ENCODE peak calls at places on chromosomes 13 and 19, in four cellular contexts. V is astrocyte of the cerebellum, M is astrocyte of the spinal cord, Z is lower lobe of right lung. W is an unnamed sample.

GRCh38 chr13:104779311-104779710 is 1713.1 kb upstream of the SLC10A2 start:
- DNase-seq in V (peak; percentile 38), M (peak; percentile 73), Z (no peak), W (no peak)

GRCh38 chr13:112869202-112870061 is 99.6 kb upstream of the MCF2L start:
- DNase-seq in V (no peak), M (no peak), Z (no peak), W (no peak)

GRCh38 chr13:111202745-111203144 is 87.6 kb downstream of the ARHGEF7 start:
- DNase-seq in V (peak; percentile 79), M (peak; percentile 94), Z (no peak), W (peak; percentile 21)

GRCh38 chr13:23739597-23739996 is 149.6 kb downstream of the MIPEP start:
- DNase-seq in V (no peak), M (no peak), Z (no peak), W (no peak)

GRCh38 chr13:102769679-102770078 is 3.9 kb downstream of the TEX30 start:
- DNase-seq in V (no peak), M (no peak), Z (no peak), W (no peak)

GRCh38 chr13:39768962-39769361 is 113.5 kb downstream of the COG6 start:
- DNase-seq in V (no peak), M (no peak), Z (no peak), W (no peak)

GRCh38 chr13:113114511-113115362 is 7.9 kb upstream of the F10 start:
- DNase-seq in V (no peak), M (no peak), Z (peak; percentile 35), W (no peak)

GRCh38 chr19:38726761-38727301 is 17.4 kb downstream of the CAPN12 start:
- DNase-seq in V (no peak), M (no peak), Z (no peak), W (no peak)

GRCh38 chr13:49935171-49936084 is 712 bp downstream of the SPRYD7 start:
- DNase-seq in V (no peak), M (peak; percentile 63), Z (peak; percentile 70), W (no peak)

GRCh38 chr19:47719047-47719885 is 6.0 kb downstream of the EHD2 start:
- DNase-seq in V (peak; percentile 84), M (peak; percentile 96), Z (peak; percentile 81), W (peak; percentile 95)

DNA sequence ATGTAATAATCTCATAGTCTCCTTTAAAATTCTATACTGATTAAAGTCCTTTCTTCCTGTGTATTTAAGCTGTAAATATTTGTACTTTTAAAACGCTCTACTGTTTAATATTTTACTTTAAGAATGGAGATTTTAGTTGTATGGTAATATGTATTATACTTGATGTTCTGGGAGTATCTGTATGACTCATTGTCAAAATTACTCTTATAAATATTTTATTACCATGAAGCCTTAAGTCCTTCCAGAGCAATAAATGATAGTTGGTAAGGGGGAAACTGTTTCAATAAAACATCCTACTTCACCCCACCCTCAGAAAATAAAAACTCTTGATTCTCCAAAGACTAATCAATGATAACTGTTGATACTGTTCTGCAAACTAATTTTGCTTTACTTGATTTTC is 6.4 kb downstream of the PCDH9 start:
- DNase-seq in V (no peak), M (no peak), Z (no peak), W (no peak)
- H3K4me3 ChIP-seq in V (peak overlapping the region; percentile 1), M (peak overlapping the region; percentile 36), Z (peak overlapping the region; percentile 36), W (no peak overlapping the region)

GRCh38 chr19:14515501-14516047 is 2.6 kb downstream of the DNAJB1 start:
- DNase-seq in V (no peak), M (no peak), Z (no peak), W (no peak)

GRCh38 chr19:14517446-14517839 is 754 bp downstream of the DNAJB1 start:
- DNase-seq in V (no peak), M (no peak), Z (no peak), W (no peak)

GRCh38 chr19:14514215-14514871 is 3.9 kb downstream of the DNAJB1 start:
- DNase-seq in V (no peak), M (no peak), Z (no peak), W (no peak)

GRCh38 chr19:14516746-14517438 is 1.3 kb downstream of the DNAJB1 start:
- DNase-seq in V (no peak), M (no peak), Z (no peak), W (no peak)

DNA sequence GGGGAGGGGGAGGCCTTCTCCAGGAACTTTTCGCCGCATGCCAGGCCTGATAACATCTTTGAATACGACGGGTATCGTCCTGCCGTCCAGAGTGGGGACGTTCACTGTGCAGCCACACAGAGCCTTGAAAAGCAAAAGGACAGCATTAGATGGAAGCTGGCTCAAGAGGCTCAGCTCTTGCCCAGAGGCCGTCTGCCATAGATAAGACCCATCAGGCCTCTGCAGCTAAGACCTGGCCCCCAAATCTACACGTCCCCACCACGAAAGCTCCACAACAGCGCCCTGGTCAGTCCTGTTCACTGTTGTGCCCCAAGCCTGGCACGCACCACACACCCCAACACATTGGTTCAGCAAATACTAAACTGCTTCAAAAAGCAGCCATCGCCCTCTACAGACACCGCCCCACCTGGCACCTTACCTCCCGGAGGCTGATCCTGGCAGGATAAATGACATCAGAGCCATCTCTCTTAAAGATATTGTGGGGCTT is 2.1 kb downstream of the DNAJB1 start:
- DNase-seq in V (no peak), M (no peak), Z (no peak), W (no peak)
- TF ChIP-seq CTCF in V (no peak), M (no peak), Z (no peak), W (no peak)

GRCh38 chr19:16365300-16365996 is 40.8 kb downstream of the KLF2 start:
- DNase-seq in V (no peak), M (no peak), Z (peak; percentile 40), W (no peak)
- H3K4me3 ChIP-seq in V (no peak overlapping the region), M (no peak overlapping the region), Z (no peak overlapping the region), W (no peak overlapping the region)

GRCh38 chr13:58712191-58712590 is 1080.6 kb downstream of the PCDH17 start:
- DNase-seq in V (no peak), M (no peak), Z (no peak), W (no peak)
- TF ChIP-seq CTCF in V (no peak), M (no peak), Z (no peak), W (no peak)

GRCh38 chr19:49316284-49316683 is 8.7 kb downstream of the SLC6A16 start:
- DNase-seq in V (no peak), M (no peak), Z (no peak), W (no peak)
- H3K4me3 ChIP-seq in V (no peak overlapping the region), M (no peak overlapping the region), Z (no peak overlapping the region), W (no peak overlapping the region)

GRCh38 chr19:52464798-52465470 is 11.6 kb downstream of the ZNF578 start:
- DNase-seq in V (no peak), M (no peak), Z (no peak), W (no peak)
- TF ChIP-seq CTCF in V (no peak), M (no peak), Z (no peak), W (no peak)

DNA sequence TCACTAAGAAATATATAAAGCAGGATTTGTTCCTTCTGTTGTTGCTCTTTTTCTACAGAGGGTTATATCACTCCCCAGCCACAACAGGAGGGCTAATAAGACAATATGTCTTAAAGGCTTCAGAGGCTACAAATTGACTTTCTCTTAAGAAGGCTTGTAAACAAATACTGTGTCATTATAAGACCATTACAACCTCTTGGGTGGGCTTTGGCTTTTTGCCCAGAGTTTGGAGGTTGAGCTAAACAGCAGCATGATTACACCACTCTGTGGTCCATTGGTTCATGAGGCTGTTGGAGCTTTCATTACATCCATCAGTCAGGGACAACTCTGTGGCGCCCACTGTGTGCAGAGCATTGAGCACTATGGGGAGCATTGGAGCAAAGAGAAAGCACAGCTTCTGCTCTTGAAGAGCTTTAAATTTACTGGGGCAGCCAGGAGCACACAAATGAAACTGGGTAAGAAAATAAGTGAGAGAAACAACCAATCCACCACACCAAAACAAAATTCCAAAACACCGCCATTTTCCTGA is 75.9 kb downstream of the TNFSF11 start:
- DNase-seq in V (no peak), M (no peak), Z (no peak), W (no peak)
- H3K4me3 ChIP-seq in V (no peak overlapping the region), M (no peak overlapping the region), Z (no peak overlapping the region), W (no peak overlapping the region)

GRCh38 chr13:106533940-106534843 is 1.3 kb downstream of the EFNB2 start:
- DNase-seq in V (no peak), M (peak; percentile 77), Z (peak; percentile 75), W (no peak)
- TF ChIP-seq CTCF in V (peak; percentile 21), M (peak; percentile 11), Z (no peak), W (no peak)

GRCh38 chr13:108352599-108352998 is 83.1 kb downstream of the TNFSF13B start:
- DNase-seq in V (no peak), M (no peak), Z (no peak), W (no peak)
- H3K4me3 ChIP-seq in V (no peak overlapping the region), M (no peak overlapping the region), Z (no peak overlapping the region), W (no peak overlapping the region)

GRCh38 chr13:52195052-52195837 is 35.8 kb upstream of the NEK3 start:
- DNase-seq in V (no peak), M (peak; percentile 81), Z (peak; percentile 89), W (no peak)
- TF ChIP-seq CTCF in V (no peak), M (no peak), Z (peak; percentile 24), W (no peak)

W was measured in AG09309.